ENCODE peak calls at places on chromosomes 2 and 18, in six cellular contexts. B, G, V, E, W and N are unnamed samples.

GRCh38 chr2:125588780-125589179 is 1067.2 kb upstream of the GYPC start:
- DNase-seq in G (no peak), W (no peak), V (no peak), B (no peak), E (no peak), N (no peak)

GRCh38 chr18:32920796-32921787 is 148.3 kb upstream of the KLHL14 start:
- DNase-seq in G (peak), V (peak), B (peak), E (peak), W (peak), N (peak)

GRCh38 chr2:162107361-162107901 is 33.4 kb upstream of the DPP4 start:
- DNase-seq in E (peak), W (no peak), G (no peak), V (no peak), B (peak), N (no peak)

GRCh38 chr18:41905786-41906527 is 49.1 kb upstream of the PIK3C3 start:
- DNase-seq in B (no peak), W (no peak), G (no peak), E (no peak), V (peak), N (peak)

GRCh38 chr18:23675236-23675635 is 12.5 kb upstream of the ANKRD29 start:
- DNase-seq in E (no peak), V (no peak), G (no peak), B (no peak), W (no peak), N (no peak)

GRCh38 chr2:211035548-211036185 is 479.3 kb downstream of the CPS1 start:
- DNase-seq in W (peak), E (peak), B (peak), V (peak), G (peak), N (peak)

GRCh38 chr2:227221120-227221519 is 56.7 kb downstream of the COL4A3 start:
- DNase-seq in E (no peak), B (no peak), V (no peak), G (no peak), W (no peak), N (no peak)

GRCh38 chr2:74199871-74200305 is 1.5 kb downstream of the MTHFD2 start:
- DNase-seq in B (no peak), W (peak), E (peak), G (no peak), V (peak), N (no peak)

GRCh38 chr2:179106342-179107178 is 56.6 kb upstream of the CCDC141 start:
- DNase-seq in W (peak), E (peak), B (peak), G (peak), V (peak), N (peak)

GRCh38 chr18:32160547-32160946 is 29.3 kb upstream of the MEP1B start:
- DNase-seq in V (no peak), E (peak), B (peak), G (no peak), W (no peak), N (no peak)

GRCh38 chr2:66495788-66496640 is 61.1 kb downstream of the MEIS1 start:
- DNase-seq in E (peak), W (peak), G (peak), B (peak), V (peak), N (peak)

GRCh38 chr2:137998503-137998902 is 34.2 kb downstream of the HNMT start:
- DNase-seq in W (no peak), E (no peak), G (no peak), B (no peak), V (no peak), N (no peak)

GRCh38 chr2:70708376-70709199 is 59.4 kb downstream of the ADD2 start:
- DNase-seq in V (no peak), G (peak), E (no peak), W (no peak), B (no peak), N (peak)

GRCh38 chr18:11498821-11499220 is 110.6 kb upstream of the SLC35G4 start:
- DNase-seq in G (peak), W (no peak), V (no peak), E (no peak), B (no peak), N (peak)

GRCh38 chr2:125745514-125745913 is 910.4 kb upstream of the GYPC start:
- DNase-seq in B (peak), V (peak), E (peak), G (no peak), W (no peak), N (no peak)

GRCh38 chr2:179636100-179636980 is 225.1 kb downstream of the ZNF385B start:
- DNase-seq in G (no peak), E (no peak), W (no peak), V (no peak), B (peak), N (no peak)

GRCh38 chr2:207423886-207424285 is 105.9 kb upstream of the CREB1 start:
- DNase-seq in B (no peak), G (peak), W (peak), V (peak), E (no peak), N (peak)

GRCh38 chr2:101699939-101700442 is 2.5 kb downstream of the MAP4K4 start:
- DNase-seq in W (peak), V (peak), B (peak), E (no peak), G (peak), N (no peak)

GRCh38 chr2:97735161-97735561 is 21.8 kb downstream of the ZAP70 start:
- DNase-seq in E (no peak), G (no peak), V (no peak), B (no peak), W (no peak), N (no peak)

GRCh38 chr2:31381601-31382000 is 32.9 kb downstream of the XDH start:
- DNase-seq in G (no peak), E (no peak), W (no peak), V (no peak), B (no peak), N (no peak)

GRCh38 chr18:54089749-54090459 is 134.6 kb downstream of the MBD2 start:
- DNase-seq in E (no peak), V (no peak), W (no peak), G (no peak), B (no peak), N (no peak)

GRCh38 chr2:9715238-9715637 is 84.4 kb upstream of the YWHAQ start:
- DNase-seq in W (no peak), E (no peak), G (no peak), B (no peak), V (no peak), N (no peak)

GRCh38 chr2:231000211-231000904 is 4.4 kb downstream of the SPATA3 start:
- DNase-seq in E (no peak), G (no peak), B (peak), W (no peak), V (no peak), N (no peak)
- H2AFZ ChIP-seq in E (no peak), G (no peak), B (no peak), W (no peak), V (no peak), N (no peak)

GRCh38 chr2:152443771-152444170 is 108.8 kb downstream of the FMNL2 start:
- DNase-seq in E (no peak), V (no peak), W (peak), B (no peak), G (peak), N (peak)
- H3K27ac ChIP-seq in E (no peak), V (no peak), W (no peak), B (no peak), G (no peak), N (no peak)

DNA sequence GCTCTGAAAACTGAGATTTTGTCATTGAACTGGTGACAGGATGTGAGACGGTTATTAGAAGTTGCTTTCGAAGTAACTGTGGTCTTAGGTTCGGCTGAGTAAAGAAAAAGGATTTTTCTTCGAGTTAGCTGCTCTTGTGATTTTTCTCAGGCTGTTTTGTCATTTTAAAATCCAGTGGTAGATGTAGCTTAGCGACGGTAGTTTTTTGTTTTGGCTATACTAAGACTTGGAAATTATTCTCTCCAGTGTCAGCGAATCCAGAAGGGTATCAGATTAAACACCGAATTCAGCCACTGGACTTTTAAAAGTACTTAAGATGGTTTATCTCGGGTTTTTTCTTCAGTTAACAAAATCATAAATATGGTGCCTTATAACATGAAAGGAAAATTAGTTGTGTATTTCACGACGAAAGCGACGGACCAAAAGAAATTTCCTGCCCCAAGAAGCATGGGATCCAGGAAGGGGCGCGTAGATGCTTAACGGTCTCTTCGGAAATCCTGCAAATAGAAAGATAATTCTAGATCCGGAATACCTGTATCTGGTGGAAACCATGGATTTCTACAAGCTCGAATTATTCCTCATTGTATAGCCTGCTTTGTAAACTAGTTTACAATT is 1.2 kb downstream of the SFT2D3 start:
- DNase-seq in G (no peak), W (no peak), V (no peak), E (no peak), B (no peak), N (no peak)
- H2AFZ ChIP-seq in G (peak), W (peak), V (no peak), E (no peak), B (no peak), N (peak)

GRCh38 chr2:196079052-196079451 is 10.4 kb upstream of the DNAH7 start:
- DNase-seq in E (peak), B (peak), W (peak), G (no peak), V (no peak), N (no peak)
- H3K27ac ChIP-seq in E (peak), B (no peak), W (no peak), G (no peak), V (no peak), N (no peak)

GRCh38 chr2:136001147-136001546 is 15.7 kb upstream of the DARS1 start:
- DNase-seq in G (no peak), V (no peak), E (no peak), B (no peak), W (no peak), N (no peak)

GRCh38 chr2:136008205-136008865 is 22.9 kb upstream of the DARS1 start:
- DNase-seq in W (no peak), V (no peak), E (no peak), G (no peak), B (no peak), N (no peak)

GRCh38 chr2:136006658-136007057 is 21.2 kb upstream of the DARS1 start:
- DNase-seq in V (peak), G (peak), W (peak), E (no peak), B (no peak), N (peak)

GRCh38 chr2:136004920-136005319 is 19.5 kb upstream of the DARS1 start:
- DNase-seq in V (no peak), B (no peak), W (no peak), E (no peak), G (no peak), N (no peak)

DNA sequence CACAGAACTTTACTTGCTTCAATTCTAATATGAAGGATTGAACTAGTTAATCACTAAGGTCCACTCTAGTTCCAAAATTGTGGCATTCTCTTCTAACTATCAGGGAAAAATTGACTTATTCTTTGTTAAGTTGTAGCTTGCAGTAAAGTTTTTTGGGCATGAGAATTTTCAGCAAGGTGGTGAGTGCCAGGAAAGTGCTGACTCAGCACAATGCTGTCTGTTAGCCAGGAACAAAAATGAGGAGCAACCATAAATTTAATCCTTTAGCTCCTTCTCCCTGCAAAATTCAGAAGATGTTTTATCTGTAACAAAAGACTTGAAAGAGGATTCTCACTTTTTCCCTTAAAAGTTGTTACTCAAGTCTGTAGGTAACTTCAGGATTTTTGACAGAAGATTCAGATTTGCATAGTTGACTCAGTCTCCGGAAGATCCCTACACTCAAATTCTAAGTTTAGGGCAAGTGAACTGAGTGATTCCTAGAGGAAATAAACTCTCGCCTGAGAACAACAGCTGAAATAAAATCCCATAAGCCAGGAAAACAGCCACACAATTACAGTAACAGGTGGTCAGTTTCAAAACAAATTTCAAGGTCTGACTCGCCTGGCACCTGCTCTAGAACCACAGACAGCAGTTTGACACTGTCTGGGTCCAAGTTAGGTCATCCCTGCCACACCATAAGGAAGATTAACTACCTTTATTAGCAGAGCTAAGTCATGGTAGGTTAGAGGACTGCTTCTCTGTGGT is 20.2 kb upstream of the DARS1 start:
- DNase-seq in V (peak), E (no peak), B (no peak), W (peak), G (peak), N (peak)
- H2AFZ ChIP-seq in V (no peak), E (no peak), B (no peak), W (no peak), G (no peak), N (peak)

DNA sequence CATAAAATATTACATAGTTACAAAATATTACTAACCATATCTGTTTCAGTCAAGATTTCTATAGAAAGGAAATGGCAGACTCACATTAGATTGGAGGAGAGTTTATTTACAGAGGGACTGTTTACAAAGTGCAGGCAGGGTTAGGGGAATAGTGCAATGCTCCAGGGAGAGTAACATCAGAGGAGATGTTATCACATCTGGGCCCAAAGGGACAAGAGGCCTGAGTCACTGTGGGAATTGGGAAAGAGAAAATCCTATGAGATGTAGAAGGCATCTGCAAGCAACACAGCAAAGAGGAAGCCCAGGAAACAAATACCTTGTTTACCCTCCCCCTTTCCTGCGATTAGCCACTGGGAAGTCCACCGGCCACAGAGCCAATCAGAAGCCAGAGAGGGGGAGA is 227.3 kb upstream of the TANK start:
- DNase-seq in E (peak), G (no peak), B (peak), W (peak), V (peak), N (no peak)
- H3K27ac ChIP-seq in E (peak), G (no peak), B (no peak), W (peak), V (no peak), N (no peak)